ENCODE peak calls at places on chromosomes 11 and 22, in four cellular contexts. U is stimulated activated naive CD4-positive, alpha-beta T cell treated with Interleukin-2 at 50 U/mL for 16 hours; E is NCI-H2029 treated with DMSO at 0.1 percent for 48 hours; R is activated CD4-positive, alpha-beta T cell treated with anti-CD3 and anti-CD28 coated beads, Interleukin-2, amount 50 U/mL, for 4 hours. M is an unnamed sample.

GRCh38 chr11:44743326-44743725 is 16.6 kb downstream of the TSPAN18 start:
- DNase-seq in U (no peak), E (no peak), R (no peak), M (no peak)

GRCh38 chr22:44357962-44358553 is 45.3 kb upstream of the SHISAL1 start:
- DNase-seq in U (no peak), E (no peak), R (no peak), M (no peak)

GRCh38 chr11:10809373-10810199 is 860 bp upstream of the EIF4G2 start:
- DNase-seq in U (peak), E (no peak), R (peak), M (peak)

GRCh38 chr11:87281496-87281895 is 243.8 kb downstream of the TMEM135 start:
- DNase-seq in U (no peak), E (no peak), R (no peak), M (no peak)

GRCh38 chr22:22360014-22360413 is 115.4 kb downstream of the VPREB1 start:
- DNase-seq in U (no peak), E (no peak), R (no peak), M (no peak)

GRCh38 chr11:93983542-93984204 is 37.5 kb upstream of the HEPHL1 start:
- DNase-seq in U (no peak), E (no peak), R (no peak), M (no peak)

GRCh38 chr22:39699631-39700348 is 129.2 kb downstream of the CACNA1I start:
- DNase-seq in U (no peak), E (peak), R (no peak), M (no peak)

GRCh38 chr11:10451399-10452116 is 3.5 kb upstream of the AMPD3 start:
- DNase-seq in U (no peak), E (no peak), R (no peak), M (no peak)

GRCh38 chr11:113546757-113547507 is 71.7 kb upstream of the DRD2 start:
- DNase-seq in U (no peak), E (no peak), R (no peak), M (no peak)

GRCh38 chr11:62652156-62653006 is 721 bp downstream of the INTS5 start:
- DNase-seq in U (no peak), E (no peak), R (no peak), M (no peak)

GRCh38 chr22:26194877-26195276 is 25.6 kb downstream of the SEZ6L start:
- DNase-seq in U (no peak), E (no peak), R (no peak), M (no peak)

GRCh38 chr11:1194231-1194976 is 28.5 kb upstream of the MUC5B start:
- DNase-seq in U (no peak), E (no peak), R (no peak), M (no peak)

GRCh38 chr22:38657248-38657909 is 941 bp downstream of the CBY1 start:
- DNase-seq in U (peak), E (no peak), R (peak), M (no peak)

GRCh38 chr11:65471410-65471762 is 27.5 kb upstream of the MALAT1 start:
- DNase-seq in U (no peak), E (no peak), R (no peak), M (no peak)

GRCh38 chr11:128737704-128738103 is 43.8 kb downstream of the FLI1 start:
- DNase-seq in U (no peak), E (no peak), R (no peak), M (no peak)

GRCh38 chr11:19276859-19277808 is 36.4 kb upstream of the E2F8 start:
- DNase-seq in U (no peak), E (no peak), R (no peak), M (no peak)

GRCh38 chr11:31656051-31656450 is 146.5 kb downstream of the ELP4 start:
- DNase-seq in U (no peak), E (no peak), R (no peak), M (no peak)

GRCh38 chr11:65858354-65859133 is 564 bp upstream of the CFL1 start:
- DNase-seq in U (no peak), E (peak), R (no peak), M (no peak)

GRCh38 chr11:109859325-109859724 is 233.9 kb upstream of the ZC3H12C start:
- DNase-seq in U (no peak), E (no peak), R (no peak), M (no peak)

GRCh38 chr22:26322179-26322905 is 106.7 kb upstream of the ASPHD2 start:
- DNase-seq in U (no peak), E (no peak), R (no peak), M (no peak)

GRCh38 chr11:60625262-60625661 is 74.2 kb upstream of the MS4A8 start:
- DNase-seq in U (no peak), E (no peak), R (no peak), M (no peak)

GRCh38 chr11:42054351-42054750 is 594.9 kb upstream of the LRRC4C start:
- DNase-seq in U (no peak), E (no peak), R (no peak), M (no peak)

GRCh38 chr11:90341986-90342385 is 119.1 kb upstream of the CHORDC1 start:
- DNase-seq in U (no peak), E (no peak), R (no peak), M (no peak)

GRCh38 chr11:55054723-55055122 is 207.2 kb upstream of the TRIM48 start:
- DNase-seq in U (no peak), E (no peak), R (no peak), M (no peak)

GRCh38 chr11:36041988-36042606 is 98.2 kb downstream of the LDLRAD3 start:
- DNase-seq in U (no peak), E (no peak), R (no peak), M (no peak)

GRCh38 chr11:95231126-95231880 is at the start of gene SESN3:
- DNase-seq in U (peak), E (peak), R (peak), M (peak)

GRCh38 chr11:9726313-9727022 is 62.6 kb downstream of the SWAP70 start:
- DNase-seq in U (no peak), E (no peak), R (no peak), M (no peak)